ENCODE peak calls at places on chromosomes 6 and 20, in seven cellular contexts. C is neuronal stem cell; N is iPS DF 6.9; Q is CD8-positive, alpha-beta memory T cell; R is MCF 10A; K is SW 1271; T is HCEC 1CT. Z is an unnamed sample.

GRCh38 chr6:125301435-125302391 is at the start of gene HDDC2:
- DNase-seq in C (peak; percentile 72), N (no peak), Q (peak; percentile 36), R (peak; percentile 60), K (peak; percentile 55), T (peak; percentile 71), Z (peak; percentile 51)

GRCh38 chr6:149888659-149889058 is 9.3 kb downstream of the RAET1E start:
- DNase-seq in C (no peak), N (no peak), Q (no peak), R (peak; percentile 84), K (no peak), T (peak; percentile 53), Z (no peak)

GRCh38 chr6:11911535-11911934 is 100.6 kb upstream of the HIVEP1 start:
- DNase-seq in C (no peak), N (no peak), Q (no peak), R (no peak), K (no peak), T (no peak), Z (no peak)

GRCh38 chr6:159298840-159299239 is 129.6 kb downstream of the FNDC1 start:
- DNase-seq in C (no peak), N (no peak), Q (no peak), R (no peak), K (no peak), T (no peak), Z (no peak)

GRCh38 chr6:126027601-126028000 is 41.3 kb downstream of the TRMT11 start:
- DNase-seq in C (no peak), N (no peak), Q (no peak), R (no peak), K (no peak), T (peak; percentile 47), Z (no peak)

GRCh38 chr6:95431637-95432228 is 145.6 kb upstream of the MANEA start:
- DNase-seq in C (peak; percentile 27), N (no peak), Q (peak; percentile 10), R (peak; percentile 45), K (peak; percentile 22), T (peak; percentile 14), Z (no peak)

GRCh38 chr6:106056738-106057390 is 29.3 kb upstream of the PRDM1 start:
- DNase-seq in C (no peak), N (no peak), Q (no peak), R (no peak), K (no peak), T (no peak), Z (no peak)

GRCh38 chr20:34615477-34615876 is 57.0 kb downstream of the MAP1LC3A start:
- DNase-seq in C (no peak), N (no peak), Q (no peak), R (no peak), K (no peak), T (no peak), Z (no peak)

GRCh38 chr6:168318579-168319278 is 848 bp downstream of the DACT2 start:
- DNase-seq in C (no peak), N (no peak), Q (no peak), R (no peak), K (no peak), T (no peak), Z (no peak)